ENCODE peak calls at places on chromosomes 2 and 18, in ten cellular contexts. R is ovary, D is dorsolateral prefrontal cortex, Q is A549, H is K562, Z is left ventricle myocardium inferior, V is heart right ventricle, G is cardiac muscle cell, E is coronary artery, P is HCT116. J is an unnamed sample.

GRCh38 chr2:145383961-145384360 is 864.0 kb upstream of the ZEB2 start:
- DNase-seq in R (no peak), D (no peak), Q (no peak), H (no peak), Z (no peak), V (no peak), G (no peak), E (no peak), P (no peak), J (no peak)

GRCh38 chr2:95284886-95285541 is 10.8 kb downstream of the PROM2 start:
- DNase-seq in R (no peak), D (no peak), Q (no peak), H (no peak), Z (no peak), V (no peak), G (no peak), E (no peak), P (no peak), J (no peak)

GRCh38 chr18:7512326-7512725 is 54.8 kb upstream of the PTPRM start:
- DNase-seq in R (no peak), D (no peak), Q (no peak), H (no peak), Z (no peak), V (no peak), G (no peak), E (no peak), P (no peak), J (no peak)

GRCh38 chr2:112164876-112165275 is 26.7 kb downstream of the FBLN7 start:
- DNase-seq in R (no peak), D (no peak), Q (no peak), H (no peak), Z (no peak), V (no peak), G (no peak), E (peak), P (no peak), J (no peak)

GRCh38 chr2:172613035-172613434 is 57.1 kb downstream of the PDK1 start:
- DNase-seq in R (no peak), D (no peak), Q (no peak), H (peak), Z (no peak), V (no peak), G (peak), E (no peak), P (no peak), J (no peak)

GRCh38 chr18:35971661-35972196 is 750 bp upstream of the RMP24 start:
- DNase-seq in R (no peak), D (no peak), Q (no peak), H (no peak), Z (no peak), V (no peak), G (no peak), E (no peak), P (no peak), J (no peak)

GRCh38 chr2:30164131-30164925 is 17.5 kb downstream of the YPEL5 start:
- DNase-seq in R (no peak), D (no peak), Q (no peak), H (no peak), Z (no peak), V (no peak), G (no peak), E (no peak), P (no peak), J (no peak)

GRCh38 chr18:44396550-44396949 is 284.1 kb upstream of the SETBP1 start:
- DNase-seq in R (no peak), D (no peak), Q (no peak), H (no peak), Z (no peak), V (no peak), G (no peak), E (no peak), P (no peak), J (no peak)

GRCh38 chr2:16031848-16032159 is 91.5 kb downstream of the MYCN start:
- DNase-seq in R (no peak), D (no peak), Q (no peak), H (no peak), Z (no peak), V (no peak), G (no peak), E (no peak), P (no peak), J (peak)

GRCh38 chr2:207202645-207203044 is 36.9 kb upstream of the KLF7 start:
- DNase-seq in R (no peak), D (no peak), Q (no peak), H (no peak), Z (no peak), V (no peak), G (peak), E (no peak), P (peak), J (no peak)

GRCh38 chr2:238024986-238025385 is 35.8 kb upstream of the SCLY start:
- DNase-seq in R (no peak), D (no peak), Q (no peak), H (no peak), Z (no peak), V (no peak), G (no peak), E (no peak), P (no peak), J (no peak)

DNA sequence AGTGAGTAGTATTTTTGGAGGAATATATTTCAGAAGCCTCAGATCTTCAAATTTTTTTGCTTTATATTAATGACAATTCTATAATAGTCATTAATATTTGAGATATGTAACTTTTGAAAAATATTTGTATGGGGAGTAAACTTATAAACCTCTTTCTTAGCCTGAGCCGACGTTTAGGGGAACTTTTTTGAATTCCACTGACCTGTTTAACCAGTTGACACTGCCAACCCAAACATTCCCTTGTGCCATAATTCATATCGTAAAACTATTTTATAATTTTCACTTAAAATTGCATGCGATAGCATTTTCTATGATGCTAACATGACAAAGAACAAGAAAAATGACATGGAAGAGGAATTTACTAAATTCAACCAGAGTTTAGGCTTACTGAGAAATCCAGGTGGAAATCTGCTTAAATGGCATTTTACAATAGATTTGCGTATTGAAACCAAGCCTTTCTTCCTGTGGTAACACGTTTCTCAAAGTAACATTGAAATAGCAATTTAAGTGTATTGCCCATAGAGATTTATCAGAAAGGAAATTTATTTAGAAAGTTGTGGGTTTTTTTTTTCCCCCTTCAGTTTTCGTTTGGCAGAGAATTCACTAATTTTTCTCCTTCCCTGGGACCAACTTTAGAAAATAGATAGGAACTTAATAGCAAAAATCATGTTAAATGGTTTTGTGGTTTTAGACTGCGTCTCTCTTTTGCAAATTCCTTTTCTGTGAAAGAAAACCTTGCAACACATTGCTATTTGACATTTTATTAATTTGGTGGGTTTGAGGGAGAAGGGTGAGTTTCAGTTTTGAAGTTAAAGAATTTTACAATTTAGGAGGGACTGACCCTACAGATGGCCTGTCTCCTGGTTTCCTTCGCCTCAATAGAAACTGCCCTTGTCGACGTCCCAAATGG is 77.4 kb downstream of the TANC1 start:
- DNase-seq in R (no peak), D (no peak), Q (no peak), H (no peak), Z (no peak), V (no peak), G (no peak), E (no peak), P (no peak), J (no peak)
- H3K27ac ChIP-seq in R (no peak), D (no peak), Q (no peak), H (no peak), Z (peak), V (no peak), G (no peak), E (peak), P (no peak), J (peak)

GRCh38 chr2:187554704-187555082 is 458 bp upstream of the TFPI start:
- DNase-seq in R (no peak), D (no peak), Q (no peak), H (no peak), Z (no peak), V (no peak), G (no peak), E (no peak), P (no peak), J (no peak)
- H3K4me3 ChIP-seq in R (peak), D (no peak), Q (peak), H (peak), Z (peak), V (peak), G (no peak), E (peak), P (peak), J (peak)

DNA sequence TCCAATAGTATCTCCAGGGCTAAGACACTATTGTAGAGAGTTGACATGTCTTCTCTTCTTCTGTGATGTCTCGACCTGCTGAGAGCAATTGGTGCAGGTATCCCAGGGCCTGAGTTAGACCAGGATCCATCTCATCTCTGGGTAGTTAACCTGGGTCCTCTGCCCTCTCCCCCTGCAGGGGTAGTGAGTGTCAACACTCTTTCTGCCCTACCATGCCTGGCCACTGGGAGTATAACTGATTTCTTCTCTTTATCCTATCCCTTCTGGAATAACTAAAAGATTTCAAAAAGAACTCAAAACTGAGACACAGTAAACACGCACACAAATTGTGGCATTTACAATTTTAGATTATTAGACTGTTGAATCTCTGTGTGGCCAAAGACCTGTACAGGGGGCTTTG is 20.8 kb upstream of the SIX3 start:
- DNase-seq in R (no peak), D (no peak), Q (no peak), H (no peak), Z (no peak), V (no peak), G (no peak), E (no peak), P (no peak), J (no peak)
- TF ChIP-seq CTCF in R (no peak), D (no peak), Q (no peak), H (no peak), Z (no peak), V (no peak), G (no peak), E (no peak), P (no peak), J (no peak)

GRCh38 chr2:68772109-68772508 is 37.5 kb downstream of the ARHGAP25 start:
- DNase-seq in R (no peak), D (no peak), Q (no peak), H (no peak), Z (no peak), V (no peak), G (no peak), E (no peak), P (no peak), J (no peak)

GRCh38 chr2:68769586-68770270 is 35.1 kb downstream of the ARHGAP25 start:
- DNase-seq in R (no peak), D (no peak), Q (no peak), H (no peak), Z (no peak), V (no peak), G (no peak), E (no peak), P (no peak), J (no peak)

GRCh38 chr2:68768951-68769350 is 34.3 kb downstream of the ARHGAP25 start:
- DNase-seq in R (no peak), D (no peak), Q (no peak), H (no peak), Z (no peak), V (no peak), G (no peak), E (no peak), P (no peak), J (no peak)

GRCh38 chr2:68771211-68771721 is 36.7 kb downstream of the ARHGAP25 start:
- DNase-seq in R (no peak), D (no peak), Q (no peak), H (no peak), Z (no peak), V (no peak), G (no peak), E (no peak), P (no peak), J (no peak)

GRCh38 chr2:68770271-68771111 is 35.9 kb downstream of the ARHGAP25 start:
- DNase-seq in R (no peak), D (no peak), Q (no peak), H (no peak), Z (no peak), V (no peak), G (no peak), E (no peak), P (no peak), J (no peak)
- H3K27ac ChIP-seq in R (no peak), D (peak), Q (no peak), H (peak), Z (peak), V (no peak), G (no peak), E (peak), P (no peak), J (peak)

GRCh38 chr2:213016166-213016983 is 135.0 kb downstream of the IKZF2 start:
- DNase-seq in R (no peak), D (no peak), Q (no peak), H (no peak), Z (no peak), V (no peak), G (no peak), E (no peak), P (no peak), J (no peak)

GRCh38 chr2:213017404-213017803 is 134.0 kb downstream of the IKZF2 start:
- DNase-seq in R (no peak), D (no peak), Q (no peak), H (no peak), Z (no peak), V (no peak), G (no peak), E (no peak), P (no peak), J (no peak)

GRCh38 chr2:213013979-213014378 is 137.4 kb downstream of the IKZF2 start:
- DNase-seq in R (no peak), D (no peak), Q (no peak), H (no peak), Z (no peak), V (no peak), G (no peak), E (no peak), P (no peak), J (no peak)

GRCh38 chr2:213016984-213017351 is 134.4 kb downstream of the IKZF2 start:
- DNase-seq in R (no peak), D (no peak), Q (no peak), H (no peak), Z (no peak), V (no peak), G (no peak), E (no peak), P (no peak), J (no peak)

DNA sequence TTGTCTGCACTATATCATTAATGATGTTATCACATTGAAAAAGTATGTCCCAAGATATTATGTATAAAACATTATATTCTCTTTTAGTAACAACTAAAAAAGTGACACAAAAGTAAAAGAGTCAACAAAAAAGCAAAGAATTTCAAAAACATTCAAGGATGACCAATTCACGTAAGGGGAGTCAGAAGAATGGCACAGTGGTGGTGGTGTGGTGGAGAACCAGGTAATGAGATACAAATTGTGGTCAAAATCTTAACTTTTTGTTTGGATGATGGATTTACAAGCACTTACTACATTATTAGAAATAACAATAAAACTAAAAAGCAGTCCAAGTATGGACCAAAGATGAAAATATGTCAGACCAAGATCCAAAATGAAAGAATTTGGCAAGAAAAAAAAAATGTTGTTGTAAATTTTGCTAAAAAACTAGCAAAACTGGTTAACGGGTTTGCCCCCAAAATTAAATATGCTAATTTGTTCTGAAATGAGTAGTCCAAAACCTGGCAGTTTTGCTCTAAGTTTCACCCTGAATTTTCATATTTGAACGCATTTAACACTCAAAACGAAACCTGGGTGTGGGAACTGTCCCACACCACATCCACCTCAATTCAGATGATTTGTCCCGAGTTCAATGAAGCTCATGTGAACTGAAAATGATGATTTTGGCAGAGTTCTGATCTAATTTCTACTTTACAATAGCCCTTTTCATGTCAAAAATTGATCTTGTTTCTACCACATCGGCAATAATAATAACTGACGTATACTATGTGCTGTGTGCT is 135.8 kb downstream of the IKZF2 start:
- DNase-seq in R (no peak), D (no peak), Q (no peak), H (no peak), Z (no peak), V (no peak), G (no peak), E (no peak), P (no peak), J (no peak)
- H3K4me3 ChIP-seq in R (no peak), D (no peak), Q (no peak), H (no peak), Z (no peak), V (no peak), G (no peak), E (no peak), P (no peak), J (no peak)

DNA sequence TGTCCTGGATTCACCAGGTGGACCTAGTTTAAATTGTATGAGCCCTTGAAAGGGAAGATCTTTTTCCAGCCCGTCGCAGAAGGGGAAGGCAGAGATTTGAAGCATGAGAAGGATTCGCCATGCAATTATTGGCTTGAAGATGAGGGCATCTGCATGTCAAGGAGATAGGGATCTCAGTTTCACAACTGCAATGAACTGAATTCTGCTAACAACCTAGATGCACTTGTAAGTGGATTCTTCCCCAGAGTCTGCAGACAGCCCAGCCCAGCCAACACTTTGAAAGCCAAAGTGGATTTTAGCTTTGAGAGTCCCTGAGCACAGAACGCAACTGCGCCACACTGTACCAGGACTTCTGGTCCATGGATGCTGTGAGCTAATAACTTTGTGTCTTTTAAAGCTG is 286.0 kb downstream of the TSN start:
- DNase-seq in R (no peak), D (no peak), Q (no peak), H (no peak), Z (no peak), V (no peak), G (no peak), E (no peak), P (no peak), J (no peak)
- TF ChIP-seq CTCF in R (no peak), D (no peak), Q (no peak), H (no peak), Z (no peak), V (no peak), G (no peak), E (no peak), P (no peak), J (no peak)

DNA sequence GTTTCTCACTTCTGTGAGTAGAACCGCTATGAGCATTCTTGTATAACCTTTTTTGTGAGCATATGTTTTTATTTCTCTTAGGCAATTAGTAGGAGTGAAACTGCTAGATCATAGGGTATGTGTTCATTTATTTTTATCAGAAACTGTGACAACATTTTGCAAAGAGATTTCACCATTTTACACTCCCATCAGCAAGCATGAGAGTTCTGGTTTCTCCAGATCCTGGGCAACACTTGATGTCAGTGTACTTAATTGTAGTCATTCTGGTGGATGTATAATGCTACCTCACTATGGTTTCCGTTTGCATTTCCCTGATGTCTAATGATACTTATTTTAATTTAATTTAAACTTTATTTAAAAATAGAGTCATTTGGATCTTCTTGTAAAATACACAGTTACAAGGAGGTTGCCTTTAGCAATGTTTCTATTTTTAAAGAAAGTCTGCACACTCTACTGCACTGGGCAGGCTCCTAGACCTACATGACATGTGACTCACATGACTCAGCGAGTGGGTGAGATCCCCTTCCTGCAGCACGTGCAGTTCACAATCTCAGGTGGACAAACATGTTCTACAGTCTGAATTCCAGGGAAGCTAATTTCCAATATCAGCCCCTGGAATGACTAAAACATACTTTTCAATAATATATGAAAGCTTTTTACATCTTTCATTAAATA is 127.0 kb upstream of the BCL2L11 start:
- DNase-seq in R (no peak), D (no peak), Q (no peak), H (no peak), Z (no peak), V (no peak), G (peak), E (no peak), P (no peak), J (no peak)
- H3K27ac ChIP-seq in R (no peak), D (no peak), Q (no peak), H (no peak), Z (no peak), V (no peak), G (no peak), E (no peak), P (no peak), J (peak)

DNA sequence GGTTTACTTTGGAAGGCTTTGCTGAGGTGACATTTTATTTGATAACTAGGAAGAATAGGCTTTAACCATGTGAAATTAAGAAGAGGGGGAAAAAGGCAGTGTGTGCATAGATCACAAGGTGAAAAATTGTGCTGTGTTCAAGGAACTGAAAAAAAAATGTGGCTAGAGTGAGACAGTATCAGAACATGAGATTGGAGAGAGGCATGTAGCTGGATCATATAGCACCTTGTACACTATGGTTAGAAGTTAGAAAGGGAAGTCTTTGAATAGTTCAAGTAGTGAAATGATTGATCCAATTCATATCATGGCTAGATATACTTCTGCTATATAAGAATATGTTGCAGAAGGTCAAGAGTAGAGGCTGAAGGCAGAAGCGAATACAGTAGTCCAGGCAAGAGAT is 12.3 kb upstream of the TNFRSF11A start:
- DNase-seq in R (no peak), D (no peak), Q (no peak), H (no peak), Z (no peak), V (no peak), G (no peak), E (no peak), P (no peak), J (no peak)
- H3K4me3 ChIP-seq in R (no peak), D (no peak), Q (no peak), H (no peak), Z (no peak), V (no peak), G (no peak), E (no peak), P (no peak), J (no peak)

J was measured in left lung.